ENCODE peak calls at places on chromosomes 3 and 15, in six cellular contexts. E is H7; X is aorta; I is activated CD8-positive, alpha-beta memory T cell treated with anti-CD3 and anti-CD28 coated beads for 24 hours; W is T-helper 9 cell; T is AG08396. L is an unnamed sample.

GRCh38 chr3:34174740-34175139 is 376.3 kb downstream of the PDCD6IP start:
- DNase-seq in E (no peak), X (no peak), I (no peak), W (no peak), T (no peak), L (no peak)

GRCh38 chr15:87712211-87712610 is 544.3 kb downstream of the NTRK3 start:
- DNase-seq in E (no peak), X (no peak), I (no peak), W (no peak), T (no peak), L (no peak)

GRCh38 chr15:66850078-66850991 is 148.3 kb downstream of the SMAD6 start:
- DNase-seq in E (no peak), X (peak), I (peak), W (no peak), T (no peak), L (no peak)

GRCh38 chr3:181454451-181455027 is 257.2 kb upstream of the SOX2 start:
- DNase-seq in E (no peak), X (no peak), I (no peak), W (no peak), T (no peak), L (no peak)

GRCh38 chr3:129162729-129163579 is 2.1 kb upstream of the ISY1 start:
- DNase-seq in E (peak), X (no peak), I (no peak), W (no peak), T (peak), L (no peak)

GRCh38 chr15:33700695-33701303 is 267.5 kb upstream of the CHRM5 start:
- DNase-seq in E (peak), X (peak), I (peak), W (peak), T (peak), L (peak)

GRCh38 chr3:150410311-150411105 is 2.4 kb downstream of the TSC22D2 start:
- DNase-seq in E (peak), X (peak), I (peak), W (peak), T (peak), L (no peak)

GRCh38 chr3:126837773-126838172 is 133.7 kb downstream of the CHCHD6 start:
- DNase-seq in E (no peak), X (no peak), I (peak), W (no peak), T (no peak), L (no peak)

GRCh38 chr15:67731112-67731761 is 94.1 kb upstream of the SKOR1 start:
- DNase-seq in E (no peak), X (no peak), I (no peak), W (no peak), T (no peak), L (no peak)

GRCh38 chr3:148737104-148737525 is 39.4 kb downstream of the AGTR1 start:
- DNase-seq in E (no peak), X (no peak), I (no peak), W (no peak), T (no peak), L (no peak)

GRCh38 chr3:43223670-43224364 is 62.5 kb upstream of the SNRK start:
- DNase-seq in E (no peak), X (no peak), I (no peak), W (no peak), T (no peak), L (no peak)

GRCh38 chr15:38688761-38689160 is 124.1 kb upstream of the RASGRP1 start:
- DNase-seq in E (no peak), X (no peak), I (peak), W (peak), T (no peak), L (no peak)

GRCh38 chr3:184395320-184395660 is 15.4 kb downstream of the CHRD start:
- DNase-seq in E (no peak), X (peak), I (no peak), W (no peak), T (no peak), L (no peak)

GRCh38 chr3:43858052-43858701 is 167.4 kb downstream of the ABHD5 start:
- DNase-seq in E (peak), X (no peak), I (no peak), W (no peak), T (no peak), L (no peak)